ENCODE peak calls at places on chromosomes 13 and 19, in five cellular contexts. One of them, this sample, is unnamed.

GRCh38 chr19:2729943-2730818 is 9.0 kb upstream of the DIRAS1 start:
- DNase-seq in MCF 10A: no peak
- DNase-seq in tibial artery: no peak
- DNase-seq in suprapubic skin: no peak
- DNase-seq in HFF-Myc: no peak
- DNase-seq in this sample: no peak

GRCh38 chr19:6127716-6128335 is 7.6 kb upstream of the ACSBG2 start:
- DNase-seq in suprapubic skin: no peak
- DNase-seq in MCF 10A: no peak
- DNase-seq in tibial artery: no peak
- DNase-seq in HFF-Myc: no peak
- DNase-seq in this sample: no peak

GRCh38 chr19:29528946-29529645 is 3.3 kb downstream of the VSTM2B start:
- DNase-seq in suprapubic skin: no peak
- DNase-seq in tibial artery: no peak
- DNase-seq in MCF 10A: no peak
- DNase-seq in HFF-Myc: no peak
- DNase-seq in this sample: no peak

GRCh38 chr13:33519561-33520479 is 234.3 kb upstream of the STARD13 start:
- DNase-seq in tibial artery: no peak
- DNase-seq in HFF-Myc: peak
- DNase-seq in suprapubic skin: no peak
- DNase-seq in MCF 10A: no peak
- DNase-seq in this sample: no peak

GRCh38 chr13:99379856-99380255 is 72.7 kb upstream of the GPR183 start:
- DNase-seq in MCF 10A: no peak
- DNase-seq in HFF-Myc: no peak
- DNase-seq in tibial artery: no peak
- DNase-seq in suprapubic skin: no peak
- DNase-seq in this sample: no peak

GRCh38 chr19:3768015-3768747 is 3.8 kb downstream of the RAX2 start:
- DNase-seq in tibial artery: no peak
- DNase-seq in HFF-Myc: no peak
- DNase-seq in MCF 10A: no peak
- DNase-seq in suprapubic skin: no peak
- DNase-seq in this sample: no peak

GRCh38 chr19:38303517-38304351 is at the start of gene C19orf33:
- DNase-seq in suprapubic skin: no peak
- DNase-seq in tibial artery: no peak
- DNase-seq in HFF-Myc: no peak
- DNase-seq in MCF 10A: peak
- DNase-seq in this sample: no peak

GRCh38 chr19:56748443-56748842 is 76.9 kb upstream of the ZNF835 start:
- DNase-seq in MCF 10A: peak
- DNase-seq in HFF-Myc: no peak
- DNase-seq in tibial artery: no peak
- DNase-seq in suprapubic skin: no peak
- DNase-seq in this sample: no peak

GRCh38 chr13:66864627-66865026 is 365.5 kb downstream of the PCDH9 start:
- DNase-seq in suprapubic skin: no peak
- DNase-seq in HFF-Myc: no peak
- DNase-seq in MCF 10A: no peak
- DNase-seq in tibial artery: no peak
- DNase-seq in this sample: no peak

GRCh38 chr19:53945998-53946397 is 16.7 kb upstream of the CACNG8 start:
- DNase-seq in suprapubic skin: no peak
- DNase-seq in MCF 10A: no peak
- DNase-seq in HFF-Myc: no peak
- DNase-seq in tibial artery: no peak
- DNase-seq in this sample: no peak

GRCh38 chr19:53944416-53944815 is 18.3 kb upstream of the CACNG8 start:
- DNase-seq in HFF-Myc: no peak
- DNase-seq in suprapubic skin: no peak
- DNase-seq in tibial artery: no peak
- DNase-seq in MCF 10A: no peak
- DNase-seq in this sample: no peak

GRCh38 chr19:53944933-53945332 is 17.8 kb upstream of the CACNG8 start:
- DNase-seq in MCF 10A: no peak
- DNase-seq in tibial artery: no peak
- DNase-seq in HFF-Myc: no peak
- DNase-seq in suprapubic skin: no peak
- DNase-seq in this sample: no peak

GRCh38 chr19:53945441-53945840 is 17.3 kb upstream of the CACNG8 start:
- DNase-seq in MCF 10A: peak
- DNase-seq in tibial artery: no peak
- DNase-seq in suprapubic skin: no peak
- DNase-seq in HFF-Myc: no peak
- DNase-seq in this sample: no peak

DNA sequence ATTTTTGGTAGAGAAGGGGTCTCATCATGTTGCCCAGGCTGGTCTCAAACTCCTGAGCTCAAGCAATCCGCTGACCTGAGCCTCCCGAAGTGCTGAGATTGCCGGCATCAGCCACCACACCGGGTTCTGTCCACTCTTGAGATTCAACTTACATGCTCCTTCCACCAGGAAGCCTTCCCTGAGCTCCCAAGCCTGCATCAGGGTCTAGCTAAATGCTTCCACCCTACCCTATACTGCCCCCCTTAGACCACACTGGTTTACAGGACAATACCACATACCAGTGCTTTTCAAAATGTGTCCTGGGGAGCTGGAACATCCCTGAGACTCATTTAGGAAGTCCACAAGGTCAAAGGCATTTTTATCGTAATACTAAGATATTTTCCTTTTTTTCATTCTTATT is 15.1 kb upstream of the CACNG8 start:
- DNase-seq in HFF-Myc: no peak
- DNase-seq in tibial artery: no peak
- DNase-seq in MCF 10A: peak
- DNase-seq in suprapubic skin: no peak
- DNase-seq in this sample: no peak
- TF ChIP-seq CTCF in HFF-Myc: peak
- TF ChIP-seq CTCF in tibial artery: no peak
- TF ChIP-seq CTCF in MCF 10A: no peak
- TF ChIP-seq CTCF in suprapubic skin: no peak
- TF ChIP-seq CTCF in this sample: no peak

GRCh38 chr13:30158774-30159445 is 148.4 kb downstream of the KATNAL1 start:
- DNase-seq in HFF-Myc: peak
- DNase-seq in suprapubic skin: no peak
- DNase-seq in tibial artery: no peak
- DNase-seq in MCF 10A: peak
- DNase-seq in this sample: no peak
- TF ChIP-seq CTCF in HFF-Myc: peak
- TF ChIP-seq CTCF in suprapubic skin: peak
- TF ChIP-seq CTCF in tibial artery: peak
- TF ChIP-seq CTCF in MCF 10A: peak
- TF ChIP-seq CTCF in this sample: no peak

GRCh38 chr13:80362488-80362887 is 21.6 kb upstream of the SPRY2 start:
- DNase-seq in suprapubic skin: no peak
- DNase-seq in MCF 10A: no peak
- DNase-seq in tibial artery: no peak
- DNase-seq in HFF-Myc: no peak
- DNase-seq in this sample: no peak

GRCh38 chr13:80363890-80364503 is 23.1 kb upstream of the SPRY2 start:
- DNase-seq in MCF 10A: peak
- DNase-seq in suprapubic skin: no peak
- DNase-seq in tibial artery: no peak
- DNase-seq in HFF-Myc: no peak
- DNase-seq in this sample: no peak

GRCh38 chr13:80360298-80360827 is 19.4 kb upstream of the SPRY2 start:
- DNase-seq in HFF-Myc: no peak
- DNase-seq in MCF 10A: no peak
- DNase-seq in tibial artery: no peak
- DNase-seq in suprapubic skin: no peak
- DNase-seq in this sample: no peak

GRCh38 chr13:80361298-80361697 is 20.4 kb upstream of the SPRY2 start:
- DNase-seq in MCF 10A: no peak
- DNase-seq in suprapubic skin: no peak
- DNase-seq in HFF-Myc: no peak
- DNase-seq in tibial artery: no peak
- DNase-seq in this sample: no peak

GRCh38 chr13:80361883-80362327 is 21.0 kb upstream of the SPRY2 start:
- DNase-seq in MCF 10A: no peak
- DNase-seq in tibial artery: no peak
- DNase-seq in HFF-Myc: no peak
- DNase-seq in suprapubic skin: no peak
- DNase-seq in this sample: no peak
- TF ChIP-seq CTCF in MCF 10A: no peak
- TF ChIP-seq CTCF in tibial artery: no peak
- TF ChIP-seq CTCF in HFF-Myc: no peak
- TF ChIP-seq CTCF in suprapubic skin: no peak
- TF ChIP-seq CTCF in this sample: no peak

GRCh38 chr13:61002686-61003085 is 413.0 kb downstream of the PCDH20 start:
- DNase-seq in MCF 10A: no peak
- DNase-seq in HFF-Myc: no peak
- DNase-seq in tibial artery: no peak
- DNase-seq in suprapubic skin: no peak
- DNase-seq in this sample: no peak
- TF ChIP-seq CTCF in MCF 10A: no peak
- TF ChIP-seq CTCF in HFF-Myc: no peak
- TF ChIP-seq CTCF in tibial artery: no peak
- TF ChIP-seq CTCF in suprapubic skin: no peak
- TF ChIP-seq CTCF in this sample: no peak

GRCh38 chr19:17006579-17006978 is 20.0 kb downstream of the CPAMD8 start:
- DNase-seq in MCF 10A: no peak
- DNase-seq in tibial artery: no peak
- DNase-seq in suprapubic skin: no peak
- DNase-seq in HFF-Myc: no peak
- DNase-seq in this sample: no peak
- TF ChIP-seq CTCF in MCF 10A: no peak
- TF ChIP-seq CTCF in tibial artery: no peak
- TF ChIP-seq CTCF in suprapubic skin: no peak
- TF ChIP-seq CTCF in HFF-Myc: no peak
- TF ChIP-seq CTCF in this sample: no peak